ENCODE peak calls at places on chromosomes 2 and 18, in four cellular contexts. D is nephron progenitor cell, C is WTC11, P is OCI-LY7. A is an unnamed sample.

GRCh38 chr2:142082363-142082762 is 48.5 kb downstream of the LRP1B start:
- DNase-seq in D (no peak), C (no peak), P (no peak), A (no peak)

GRCh38 chr2:68318686-68319396 is 908 bp downstream of the CNRIP1 start:
- DNase-seq in D (peak; percentile 35), C (no peak), P (no peak), A (no peak)

GRCh38 chr2:229875549-229875948 is 46.3 kb downstream of the TRIP12 start:
- DNase-seq in D (no peak), C (no peak), P (no peak), A (no peak)

GRCh38 chr2:71672011-71672639 is 218.8 kb downstream of the DYSF start:
- DNase-seq in D (peak; percentile 44), C (peak; percentile 62), P (no peak), A (no peak)

GRCh38 chr18:35481960-35482366 is 15.8 kb downstream of the INO80C start:
- DNase-seq in D (no peak), C (no peak), P (no peak), A (no peak)

GRCh38 chr18:12839526-12840196 is 44.4 kb downstream of the PTPN2 start:
- DNase-seq in D (no peak), C (no peak), P (peak; percentile 42), A (peak; percentile 68)

GRCh38 chr2:200444530-200444929 is 65.3 kb downstream of the KCTD18 start:
- DNase-seq in D (no peak), C (no peak), P (no peak), A (no peak)

GRCh38 chr2:23312996-23313606 is 71.9 kb upstream of the KLHL29 start:
- DNase-seq in D (peak; percentile 80), C (peak; percentile 85), P (peak; percentile 42), A (peak; percentile 63)

GRCh38 chr2:9135804-9136558 is 70.6 kb upstream of the ASAP2 start:
- DNase-seq in D (no peak), C (no peak), P (no peak), A (no peak)

GRCh38 chr2:239118264-239118663 is 270.4 kb downstream of the TWIST2 start:
- DNase-seq in D (no peak), C (no peak), P (no peak), A (no peak)

GRCh38 chr18:3262234-3263171 is 570 bp downstream of the MYL12B start:
- DNase-seq in D (no peak), C (no peak), P (peak; percentile 53), A (no peak)

GRCh38 chr18:3261035-3261392 is 919 bp upstream of the MYL12B start:
- DNase-seq in D (no peak), C (no peak), P (no peak), A (no peak)

GRCh38 chr18:3257627-3258120 is 4.3 kb upstream of the MYL12B start:
- DNase-seq in D (no peak), C (no peak), P (no peak), A (no peak)

GRCh38 chr18:3264362-3264761 is 2.4 kb downstream of the MYL12B start:
- DNase-seq in D (no peak), C (no peak), P (no peak), A (no peak)

DNA sequence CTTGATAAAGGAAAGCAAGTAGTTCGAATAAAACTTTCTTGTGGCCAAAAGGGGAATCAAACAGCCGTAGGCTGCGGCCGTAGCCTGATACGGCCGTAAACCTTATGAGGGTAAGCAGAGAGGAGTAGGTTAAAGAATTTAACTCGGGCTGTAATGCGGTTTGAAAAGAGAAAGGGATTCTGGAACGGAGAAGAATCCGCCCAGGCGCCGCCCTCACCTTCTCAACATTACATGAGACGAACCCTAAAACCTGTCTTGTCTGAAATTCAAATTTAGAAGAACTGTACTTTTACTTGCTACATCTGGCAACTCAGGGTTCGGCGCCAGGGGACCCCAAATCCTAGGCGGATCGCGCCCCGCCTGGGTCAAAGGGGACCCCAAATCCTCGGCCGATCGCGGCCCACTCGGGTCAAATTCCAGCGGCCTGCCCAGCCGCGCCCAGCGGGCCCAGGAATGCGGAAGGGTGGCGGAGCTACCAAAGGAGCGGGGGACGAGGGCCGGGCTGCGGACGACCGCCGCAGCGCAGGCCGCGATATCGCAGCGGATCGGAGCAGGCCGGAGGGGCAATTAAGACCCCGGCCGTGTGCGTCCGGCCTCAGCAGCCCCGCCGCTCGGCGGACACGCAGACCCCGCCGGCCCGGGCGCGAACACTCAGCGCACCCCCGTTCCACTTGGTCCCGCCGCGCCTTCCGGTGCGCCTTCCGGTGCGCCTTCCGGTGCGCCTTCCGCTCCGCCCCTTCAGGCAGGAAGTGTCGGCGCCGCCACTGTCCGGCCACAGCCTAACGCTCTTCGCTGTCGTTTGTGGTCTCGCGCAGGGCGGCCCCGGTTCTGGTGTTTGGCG is at the start of gene MYL12B:
- DNase-seq in D (peak; percentile 85), C (peak; percentile 78), P (peak; percentile 88), A (peak; percentile 91)
- TF ChIP-seq CTCF in D (no peak), C (no peak), P (no peak), A (no peak)

DNA sequence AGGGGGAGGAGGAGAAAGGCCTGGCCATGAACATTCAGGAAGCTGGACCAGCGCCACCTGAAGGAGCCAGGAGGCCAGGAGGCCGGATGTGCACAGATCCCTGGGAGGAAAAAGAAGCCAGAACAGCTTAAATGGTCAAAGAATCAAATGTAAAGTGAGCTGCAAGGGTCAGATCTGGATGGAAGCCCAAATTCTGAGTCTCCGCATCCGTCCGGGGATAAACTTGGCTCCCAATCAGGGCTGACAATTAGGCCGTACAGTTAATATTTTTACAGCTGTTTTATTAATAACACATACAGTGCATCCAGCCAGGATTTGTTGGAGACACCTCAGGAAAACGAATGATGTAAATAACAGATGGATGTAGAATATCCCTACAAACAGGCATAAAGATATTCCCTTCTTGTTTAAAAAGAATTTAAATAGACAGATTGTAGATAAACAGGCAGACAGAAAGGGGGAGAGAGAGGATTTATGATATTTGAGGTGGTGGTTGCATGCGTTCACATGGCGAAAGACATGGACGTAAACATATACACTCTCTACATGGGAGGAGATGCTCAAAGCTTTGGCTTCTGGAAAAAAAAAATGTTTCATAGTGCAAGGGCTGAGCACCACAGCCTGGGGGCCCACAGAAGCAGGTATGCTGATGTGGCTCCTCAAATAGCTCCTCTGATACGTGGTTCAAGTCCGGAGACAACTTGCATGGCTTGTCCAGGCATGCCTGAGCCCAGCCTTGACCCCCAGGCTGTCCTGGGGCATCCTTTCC is 495.3 kb upstream of the TCF4 start:
- DNase-seq in D (no peak), C (peak; percentile 19), P (no peak), A (no peak)
- TF ChIP-seq CTCF in D (no peak), C (no peak), P (no peak), A (no peak)

GRCh38 chr2:207896525-207897295 is 127.0 kb upstream of the FZD5 start:
- DNase-seq in D (no peak), C (peak; percentile 68), P (no peak), A (no peak)
- TF ChIP-seq CTCF in D (no peak), C (peak; percentile 40), P (no peak), A (no peak)

DNA sequence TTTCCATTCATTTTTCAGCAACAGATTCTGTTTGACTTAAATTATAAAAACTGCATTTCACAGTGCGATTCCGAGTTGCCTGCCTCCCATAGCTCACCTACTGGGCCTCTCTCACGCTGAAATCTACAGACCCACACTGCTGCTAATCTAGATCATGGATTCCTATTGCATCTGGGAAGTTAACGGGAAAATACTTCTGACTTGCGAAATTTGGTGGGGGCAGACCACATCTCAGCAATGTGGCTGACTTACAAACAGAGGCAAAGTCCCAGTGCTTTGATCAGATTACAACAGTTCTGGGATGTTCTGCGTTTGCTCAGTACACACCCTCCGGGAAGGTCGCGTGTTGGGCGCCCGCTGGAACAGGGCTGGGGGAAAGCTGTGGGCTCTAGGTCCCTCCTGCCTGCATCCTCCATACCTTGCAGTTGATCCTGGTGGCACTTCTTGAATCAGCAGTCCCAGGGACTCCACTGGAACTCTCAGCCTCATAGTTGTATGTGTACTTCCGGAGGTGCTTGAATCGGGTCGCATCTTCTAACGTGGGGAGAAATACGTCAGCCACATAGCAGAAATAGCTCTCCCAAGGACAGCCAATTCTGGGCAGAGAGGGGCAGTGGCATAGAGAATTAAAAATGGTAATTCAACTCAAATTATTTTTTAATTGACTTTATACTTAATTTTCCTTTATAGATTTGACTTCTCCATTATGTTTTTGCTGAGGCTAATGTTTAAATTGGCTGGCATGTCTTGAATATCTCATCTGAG is 1.7 kb downstream of the APOB start:
- DNase-seq in D (no peak), C (no peak), P (no peak), A (no peak)
- TF ChIP-seq CTCF in D (no peak), C (no peak), P (no peak), A (no peak)

GRCh38 chr2:96254592-96254991 is 11.2 kb downstream of the TMEM127 start:
- DNase-seq in D (no peak), C (no peak), P (no peak), A (no peak)
- TF ChIP-seq CTCF in D (no peak), C (no peak), P (no peak), A (no peak)

GRCh38 chr2:168697668-168698121 is 104.7 kb upstream of the NOSTRIN start:
- DNase-seq in D (no peak), C (no peak), P (no peak), A (no peak)
- TF ChIP-seq CTCF in D (no peak), C (no peak), P (no peak), A (no peak)

GRCh38 chr2:102478686-102479470 is 5.9 kb downstream of the SLC9A4 start:
- DNase-seq in D (no peak), C (peak; percentile 48), P (no peak), A (no peak)
- TF ChIP-seq CTCF in D (no peak), C (no peak), P (no peak), A (no peak)

GRCh38 chr2:36918307-36918706 is 48.0 kb downstream of the STRN start:
- DNase-seq in D (no peak), C (no peak), P (no peak), A (no peak)
- TF ChIP-seq CTCF in D (peak; percentile 25), C (no peak), P (peak; percentile 74), A (no peak)

DNA sequence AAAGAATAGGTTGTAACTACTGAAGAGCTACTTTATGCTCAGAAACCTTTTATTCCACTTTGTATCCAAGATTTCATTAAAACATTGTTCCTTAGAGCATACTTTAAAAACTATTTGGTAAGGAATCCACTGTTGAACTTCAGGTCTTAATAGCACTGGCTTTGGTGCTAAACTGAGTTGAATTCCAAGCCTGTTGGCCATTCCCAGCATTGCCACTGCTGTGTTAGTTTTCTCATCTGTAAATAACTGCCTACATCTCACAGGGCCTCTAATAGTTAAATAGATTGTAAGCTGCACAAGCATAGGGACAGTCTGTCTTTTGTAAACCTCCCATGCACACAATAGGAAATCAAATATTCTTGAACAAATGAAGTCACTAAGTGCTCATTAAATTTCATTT is 86.6 kb downstream of the ORC4 start:
- DNase-seq in D (no peak), C (no peak), P (no peak), A (no peak)
- TF ChIP-seq CTCF in D (no peak), C (no peak), P (no peak), A (no peak)

GRCh38 chr2:120182019-120182560 is 41.1 kb downstream of the TMEM185B start:
- DNase-seq in D (no peak), C (no peak), P (peak; percentile 55), A (peak; percentile 20)
- TF ChIP-seq CTCF in D (no peak), C (no peak), P (peak; percentile 65), A (no peak)